ENCODE peak calls at places on chromosome 2, in nine cellular contexts. D is CD14-positive monocyte, K is astrocyte of the spinal cord, P is fibroblast of lung, J is endothelial cell, V is choroid plexus epithelial cell, E is nephron progenitor cell, R is HFF-Myc, O is WERI-Rb-1. I is an unnamed sample.

GRCh38 chr2:240999001-240999791 is 778 bp downstream of the SNED1 start:
- DNase-seq in D (peak; percentile 37), K (no peak), P (peak; percentile 14), J (peak; percentile 25), V (no peak), E (no peak), R (no peak), O (no peak), I (no peak)

GRCh38 chr2:17892726-17893534 is 14.5 kb downstream of the KCNS3 start:
- DNase-seq in D (no peak), K (no peak), P (no peak), J (no peak), V (no peak), E (no peak), R (no peak), O (no peak), I (peak; percentile 20)

GRCh38 chr2:222338374-222338773 is 39.6 kb upstream of the PAX3 start:
- DNase-seq in D (no peak), K (no peak), P (no peak), J (no peak), V (no peak), E (no peak), R (no peak), O (no peak), I (no peak)

GRCh38 chr2:176001281-176001902 is 675 bp downstream of the LNPK start:
- DNase-seq in D (peak; percentile 71), K (peak; percentile 58), P (peak; percentile 52), J (peak; percentile 15), V (peak; percentile 56), E (peak; percentile 37), R (no peak), O (peak; percentile 60), I (peak; percentile 49)

GRCh38 chr2:32905270-32905669 is 41.5 kb upstream of the LTBP1 start:
- DNase-seq in D (no peak), K (no peak), P (no peak), J (no peak), V (no peak), E (no peak), R (no peak), O (no peak), I (no peak)

GRCh38 chr2:223196331-223196730 is 144.3 kb downstream of the KCNE4 start:
- DNase-seq in D (no peak), K (peak; percentile 10), P (no peak), J (no peak), V (peak; percentile 29), E (no peak), R (no peak), O (no peak), I (no peak)

GRCh38 chr2:197870137-197870536 is 65.7 kb downstream of the PLCL1 start:
- DNase-seq in D (no peak), K (no peak), P (no peak), J (no peak), V (no peak), E (no peak), R (no peak), O (no peak), I (no peak)

GRCh38 chr2:30301551-30301950 is 70.2 kb downstream of the LBH start:
- DNase-seq in D (no peak), K (no peak), P (peak; percentile 26), J (no peak), V (no peak), E (no peak), R (no peak), O (no peak), I (no peak)

GRCh38 chr2:239363946-239364637 is 36.7 kb downstream of the HDAC4 start:
- DNase-seq in D (no peak), K (no peak), P (no peak), J (no peak), V (no peak), E (no peak), R (no peak), O (no peak), I (no peak)

GRCh38 chr2:238140721-238141540 is 2.5 kb downstream of the KLHL30 start:
- DNase-seq in D (no peak), K (no peak), P (no peak), J (no peak), V (no peak), E (no peak), R (no peak), O (no peak), I (no peak)

GRCh38 chr2:238139141-238139840 is 823 bp downstream of the KLHL30 start:
- DNase-seq in D (no peak), K (no peak), P (no peak), J (peak; percentile 58), V (no peak), E (peak; percentile 47), R (no peak), O (peak; percentile 50), I (no peak)

GRCh38 chr2:238138331-238139102 is at the start of gene KLHL30:
- DNase-seq in D (no peak), K (no peak), P (no peak), J (no peak), V (no peak), E (no peak), R (no peak), O (peak; percentile 48), I (no peak)

GRCh38 chr2:238141541-238142318 is 3.3 kb downstream of the KLHL30 start:
- DNase-seq in D (peak; percentile 76), K (no peak), P (no peak), J (no peak), V (no peak), E (no peak), R (peak; percentile 42), O (no peak), I (peak; percentile 94)

GRCh38 chr2:238139841-238140439 is 1.5 kb downstream of the KLHL30 start:
- DNase-seq in D (no peak), K (no peak), P (no peak), J (no peak), V (no peak), E (no peak), R (no peak), O (no peak), I (no peak)
- TF ChIP-seq CTCF in D (peak; percentile 18), K (no peak), P (no peak), J (no peak), V (no peak), E (no peak), R (no peak), O (no peak), I (no peak)

GRCh38 chr2:21395366-21395765 is 271.6 kb downstream of the TDRD15 start:
- DNase-seq in D (no peak), K (no peak), P (no peak), J (no peak), V (peak; percentile 2), E (no peak), R (no peak), O (peak; percentile 53), I (peak; percentile 9)
- TF ChIP-seq CTCF in D (no peak), K (no peak), P (no peak), J (no peak), V (peak; percentile 11), E (peak; percentile 17), R (no peak), O (peak; percentile 93), I (peak; percentile 16)

GRCh38 chr2:186551323-186552050 is 38.4 kb upstream of the ITGAV start:
- DNase-seq in D (no peak), K (peak; percentile 39), P (peak; percentile 75), J (no peak), V (peak; percentile 76), E (no peak), R (no peak), O (no peak), I (no peak)

GRCh38 chr2:186559370-186559769 is 30.5 kb upstream of the ITGAV start:
- DNase-seq in D (no peak), K (no peak), P (no peak), J (no peak), V (no peak), E (no peak), R (no peak), O (no peak), I (no peak)

GRCh38 chr2:186554450-186554849 is 35.4 kb upstream of the ITGAV start:
- DNase-seq in D (no peak), K (no peak), P (peak; percentile 59), J (no peak), V (no peak), E (no peak), R (no peak), O (no peak), I (no peak)

GRCh38 chr2:186558512-186559276 is 31.2 kb upstream of the ITGAV start:
- DNase-seq in D (no peak), K (no peak), P (peak; percentile 50), J (no peak), V (no peak), E (no peak), R (no peak), O (no peak), I (no peak)

DNA sequence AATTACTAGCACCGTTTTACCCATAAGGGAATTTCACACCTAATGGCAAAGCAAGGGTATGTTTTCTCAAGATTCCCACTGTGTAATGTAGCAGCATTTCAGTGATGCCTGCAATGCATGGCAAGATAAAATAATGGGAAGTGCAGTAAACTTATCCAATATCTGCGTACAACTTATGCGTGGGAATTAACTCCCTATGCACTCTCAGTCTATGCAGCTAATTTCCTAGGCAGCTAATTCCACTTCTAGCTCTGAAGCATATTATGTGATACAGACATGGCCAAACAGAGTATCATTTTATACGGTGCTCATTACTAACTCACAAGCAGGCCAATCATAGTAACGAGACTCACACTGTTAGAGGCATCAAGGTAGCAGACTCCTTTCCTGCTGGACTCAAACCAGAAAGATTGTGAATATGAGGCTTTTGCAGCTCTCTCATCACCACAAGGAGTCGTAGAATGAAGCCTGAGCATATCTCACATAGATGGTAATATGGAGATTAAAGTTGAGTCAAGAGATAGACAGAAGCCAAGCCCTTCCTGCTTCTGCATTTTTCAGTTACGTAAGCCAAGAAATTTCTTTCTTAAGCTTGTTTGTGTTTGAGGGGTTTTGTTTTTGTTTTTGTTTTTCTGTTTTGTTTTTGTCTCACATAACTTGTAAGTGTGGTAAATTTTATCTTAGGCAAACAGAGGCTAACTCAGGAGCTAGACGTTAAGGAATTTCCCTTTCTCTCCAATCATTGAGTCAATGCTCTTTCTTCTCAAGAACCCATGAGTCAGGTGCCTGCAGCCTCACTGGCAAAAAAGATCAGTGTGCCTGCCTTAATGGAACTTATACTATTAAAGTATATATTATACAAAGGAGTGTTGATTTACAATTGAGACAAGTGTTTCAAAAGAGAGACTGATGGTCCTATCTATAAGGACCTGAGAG is 34.7 kb upstream of the ITGAV start:
- DNase-seq in D (no peak), K (no peak), P (peak; percentile 77), J (no peak), V (peak; percentile 51), E (no peak), R (no peak), O (no peak), I (no peak)
- TF ChIP-seq CTCF in D (no peak), K (peak; percentile 12), P (no peak), J (no peak), V (peak; percentile 52), E (no peak), R (no peak), O (no peak), I (no peak)

DNA sequence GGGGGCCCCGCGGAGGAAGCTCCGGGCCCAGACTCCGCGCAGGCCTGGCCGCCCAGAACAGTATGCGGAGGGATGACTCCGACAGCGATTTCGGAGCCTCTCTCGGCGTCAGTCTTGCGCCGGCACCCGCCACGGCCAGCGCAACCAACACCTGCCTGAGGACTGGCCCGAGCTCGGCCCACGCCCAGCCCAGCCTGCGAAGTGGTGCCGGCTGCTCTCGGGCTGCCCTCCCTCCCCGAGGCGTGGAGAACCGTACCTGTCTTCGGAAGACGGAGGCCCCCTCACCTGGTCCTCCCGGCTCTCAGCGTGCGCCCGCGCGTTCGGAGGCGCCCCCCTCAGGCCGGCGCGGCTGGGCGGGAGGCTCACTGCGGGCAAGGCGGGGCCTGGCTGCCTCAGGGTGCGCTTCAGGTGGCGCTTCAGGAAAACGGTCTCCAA is at the start of gene M1AP:
- DNase-seq in D (no peak), K (no peak), P (no peak), J (peak; percentile 37), V (no peak), E (peak; percentile 23), R (no peak), O (no peak), I (no peak)
- TF ChIP-seq CTCF in D (peak; percentile 24), K (peak; percentile 28), P (no peak), J (no peak), V (no peak), E (no peak), R (no peak), O (no peak), I (no peak)

I was measured in MCF 10A.